ENCODE peak calls at places on chromosomes 4 and X, in five cellular contexts. One of them, this sample, is unnamed.

GRCh38 chr4:61831987-61832386 is 631.9 kb downstream of the ADGRL3 start:
- DNase-seq in DND-41: no peak
- DNase-seq in heart left ventricle: no peak
- DNase-seq in Peyer's patch: no peak
- DNase-seq in uterus: no peak
- DNase-seq in this sample: no peak

GRCh38 chrX:75181721-75182120 is 25.6 kb upstream of the ABCB7 start:
- DNase-seq in Peyer's patch: no peak
- DNase-seq in DND-41: no peak
- DNase-seq in uterus: no peak
- DNase-seq in heart left ventricle: no peak
- DNase-seq in this sample: no peak

GRCh38 chr4:146347822-146348221 is 133.5 kb downstream of the REELD1 start:
- DNase-seq in DND-41: no peak
- DNase-seq in heart left ventricle: no peak
- DNase-seq in uterus: no peak
- DNase-seq in Peyer's patch: no peak
- DNase-seq in this sample: no peak

GRCh38 chr4:71187399-71188196 is 151.2 kb upstream of the SLC4A4 start:
- DNase-seq in heart left ventricle: peak; percentile 19
- DNase-seq in Peyer's patch: peak; percentile 67
- DNase-seq in DND-41: peak; percentile 56
- DNase-seq in uterus: no peak
- DNase-seq in this sample: peak; percentile 80

GRCh38 chr4:15078682-15079642 is 76.7 kb downstream of the CPEB2 start:
- DNase-seq in heart left ventricle: no peak
- DNase-seq in DND-41: no peak
- DNase-seq in Peyer's patch: no peak
- DNase-seq in uterus: no peak
- DNase-seq in this sample: no peak

GRCh38 chr4:182818926-182819730 is 98.1 kb downstream of the DCTD start:
- DNase-seq in uterus: no peak
- DNase-seq in heart left ventricle: no peak
- DNase-seq in DND-41: no peak
- DNase-seq in Peyer's patch: no peak
- DNase-seq in this sample: no peak

GRCh38 chrX:18012974-18013373 is 151.9 kb upstream of the RAI2 start:
- DNase-seq in Peyer's patch: no peak
- DNase-seq in heart left ventricle: no peak
- DNase-seq in DND-41: no peak
- DNase-seq in uterus: no peak
- DNase-seq in this sample: no peak

GRCh38 chrX:8235026-8235425 is 64.0 kb upstream of the VCX2 start:
- DNase-seq in heart left ventricle: no peak
- DNase-seq in uterus: no peak
- DNase-seq in DND-41: no peak
- DNase-seq in Peyer's patch: no peak
- DNase-seq in this sample: no peak

GRCh38 chr4:168777277-168777965 is 232.6 kb downstream of the CBR4 start:
- DNase-seq in DND-41: no peak
- DNase-seq in heart left ventricle: no peak
- DNase-seq in Peyer's patch: no peak
- DNase-seq in uterus: no peak
- DNase-seq in this sample: no peak

GRCh38 chr4:185846550-185847210 is 34.7 kb upstream of the SORBS2 start:
- DNase-seq in uterus: no peak
- DNase-seq in Peyer's patch: no peak
- DNase-seq in DND-41: no peak
- DNase-seq in heart left ventricle: no peak
- DNase-seq in this sample: no peak

GRCh38 chr4:67680568-67681222 is 20.3 kb downstream of the UBA6 start:
- DNase-seq in uterus: no peak
- DNase-seq in DND-41: no peak
- DNase-seq in Peyer's patch: no peak
- DNase-seq in heart left ventricle: no peak
- DNase-seq in this sample: peak; percentile 42

GRCh38 chr4:173367946-173368345 is 2.8 kb upstream of the SAP30 start:
- DNase-seq in heart left ventricle: no peak
- DNase-seq in Peyer's patch: no peak
- DNase-seq in uterus: no peak
- DNase-seq in DND-41: no peak
- DNase-seq in this sample: no peak

GRCh38 chr4:89307446-89308160 is at the start of gene GPRIN3:
- DNase-seq in DND-41: peak; percentile 46
- DNase-seq in heart left ventricle: peak; percentile 66
- DNase-seq in uterus: peak; percentile 35
- DNase-seq in Peyer's patch: peak; percentile 76
- DNase-seq in this sample: peak; percentile 48

GRCh38 chrX:21354725-21355124 is 19.5 kb upstream of the CNKSR2 start:
- DNase-seq in Peyer's patch: no peak
- DNase-seq in DND-41: no peak
- DNase-seq in uterus: no peak
- DNase-seq in heart left ventricle: no peak
- DNase-seq in this sample: no peak

GRCh38 chr4:174358823-174359222 is 75.1 kb downstream of the CEP44 start:
- DNase-seq in Peyer's patch: no peak
- DNase-seq in DND-41: no peak
- DNase-seq in uterus: no peak
- DNase-seq in heart left ventricle: no peak
- DNase-seq in this sample: no peak

GRCh38 chr4:76687730-76688441 is 210.1 kb downstream of the SOWAHB start:
- DNase-seq in heart left ventricle: no peak
- DNase-seq in uterus: no peak
- DNase-seq in Peyer's patch: no peak
- DNase-seq in DND-41: no peak
- DNase-seq in this sample: peak; percentile 66

GRCh38 chr4:76690906-76691275 is 207.1 kb downstream of the SOWAHB start:
- DNase-seq in heart left ventricle: no peak
- DNase-seq in DND-41: no peak
- DNase-seq in Peyer's patch: no peak
- DNase-seq in uterus: no peak
- DNase-seq in this sample: peak; percentile 57

GRCh38 chr4:76688737-76689078 is 209.2 kb downstream of the SOWAHB start:
- DNase-seq in DND-41: no peak
- DNase-seq in Peyer's patch: no peak
- DNase-seq in uterus: no peak
- DNase-seq in heart left ventricle: no peak
- DNase-seq in this sample: peak; percentile 48

GRCh38 chr4:76690091-76690905 is 207.6 kb downstream of the SOWAHB start:
- DNase-seq in Peyer's patch: no peak
- DNase-seq in DND-41: no peak
- DNase-seq in uterus: no peak
- DNase-seq in heart left ventricle: no peak
- DNase-seq in this sample: peak; percentile 72

DNA sequence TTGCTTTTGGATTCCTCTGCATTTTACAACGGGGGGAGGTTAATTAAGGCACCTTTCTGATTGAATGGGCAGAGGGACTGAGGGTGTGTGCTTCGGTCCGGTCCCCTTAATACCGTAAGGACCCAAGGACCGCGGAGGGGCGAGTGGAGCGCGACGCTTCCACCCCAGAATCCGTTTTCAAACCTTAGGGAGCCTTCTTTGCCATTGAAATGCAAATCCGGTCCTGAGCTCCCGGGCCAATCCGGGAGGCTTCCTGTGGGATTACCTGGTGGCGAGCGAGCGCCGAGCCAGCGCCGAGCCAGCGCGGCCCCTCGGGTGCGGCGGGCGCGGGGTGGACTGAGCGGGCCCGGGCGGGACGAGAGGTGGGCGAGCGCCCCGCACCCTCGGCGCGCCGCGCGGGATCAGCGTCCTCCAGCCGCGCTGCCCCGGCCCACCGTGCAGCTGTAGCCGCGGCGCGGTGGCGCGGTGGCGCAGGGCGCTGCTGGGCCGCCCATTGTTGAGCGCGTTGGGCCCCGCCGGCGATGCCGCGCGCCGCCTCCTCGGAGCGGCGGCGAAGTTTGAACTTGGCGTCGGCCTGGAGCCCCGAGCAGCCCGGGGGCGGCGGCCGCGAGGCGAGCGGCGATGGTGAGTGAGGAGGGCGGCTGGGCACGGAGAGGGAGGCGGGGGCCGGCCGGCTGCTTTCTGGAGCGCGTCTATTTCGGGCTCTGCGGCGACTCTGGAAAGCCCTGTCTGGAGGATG is 208.7 kb downstream of the SOWAHB start:
- DNase-seq in heart left ventricle: peak; percentile 38
- DNase-seq in uterus: peak; percentile 49
- DNase-seq in DND-41: no peak
- DNase-seq in Peyer's patch: peak; percentile 73
- DNase-seq in this sample: peak; percentile 59
- H3K27ac ChIP-seq in heart left ventricle: peak overlapping the region; percentile 52
- H3K27ac ChIP-seq in uterus: peak overlapping the region; percentile 56
- H3K27ac ChIP-seq in DND-41: no peak overlapping the region
- H3K27ac ChIP-seq in Peyer's patch: peak overlapping the region; percentile 6
- H3K27ac ChIP-seq in this sample: peak overlapping the region; percentile 94

GRCh38 chrX:16931855-16932254 is 14.6 kb upstream of the REPS2 start:
- DNase-seq in DND-41: no peak
- DNase-seq in Peyer's patch: no peak
- DNase-seq in heart left ventricle: no peak
- DNase-seq in uterus: no peak
- DNase-seq in this sample: no peak

GRCh38 chrX:16930392-16930791 is 16.1 kb upstream of the REPS2 start:
- DNase-seq in Peyer's patch: no peak
- DNase-seq in DND-41: no peak
- DNase-seq in heart left ventricle: no peak
- DNase-seq in uterus: no peak
- DNase-seq in this sample: no peak

GRCh38 chrX:16934212-16934611 is 12.2 kb upstream of the REPS2 start:
- DNase-seq in heart left ventricle: no peak
- DNase-seq in Peyer's patch: no peak
- DNase-seq in DND-41: no peak
- DNase-seq in uterus: no peak
- DNase-seq in this sample: no peak

DNA sequence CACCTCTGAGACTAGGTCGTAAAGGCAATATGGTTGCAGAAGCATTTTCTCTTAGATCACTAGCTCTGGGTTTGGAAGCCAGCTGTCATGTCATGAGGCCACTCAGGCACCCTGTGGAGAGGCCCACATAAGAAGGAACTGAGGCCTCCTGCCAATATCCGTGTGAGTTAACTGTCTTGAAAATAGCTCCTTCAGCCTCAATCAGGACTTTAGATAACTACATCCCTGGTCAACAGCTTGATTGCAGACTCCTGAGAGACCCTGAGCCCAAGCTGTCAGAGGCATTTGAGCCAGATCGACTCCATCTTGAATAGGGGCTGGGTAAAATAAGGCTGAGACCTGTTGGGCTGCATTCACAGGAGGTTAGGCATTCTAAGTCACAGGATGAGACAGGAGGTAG is 15.1 kb upstream of the REPS2 start:
- DNase-seq in heart left ventricle: no peak
- DNase-seq in uterus: no peak
- DNase-seq in Peyer's patch: no peak
- DNase-seq in DND-41: no peak
- DNase-seq in this sample: no peak
- H3K4me3 ChIP-seq in heart left ventricle: no peak overlapping the region
- H3K4me3 ChIP-seq in uterus: no peak overlapping the region
- H3K4me3 ChIP-seq in Peyer's patch: no peak overlapping the region
- H3K4me3 ChIP-seq in DND-41: no peak overlapping the region
- H3K4me3 ChIP-seq in this sample: no peak overlapping the region

GRCh38 chr4:26204249-26204825 is 116.5 kb upstream of the RBPJ start:
- DNase-seq in heart left ventricle: no peak
- DNase-seq in uterus: no peak
- DNase-seq in Peyer's patch: no peak
- DNase-seq in DND-41: no peak
- DNase-seq in this sample: no peak

GRCh38 chr4:26201119-26201518 is 119.7 kb upstream of the RBPJ start:
- DNase-seq in DND-41: no peak
- DNase-seq in uterus: no peak
- DNase-seq in heart left ventricle: no peak
- DNase-seq in Peyer's patch: no peak
- DNase-seq in this sample: no peak

GRCh38 chr4:26197018-26197779 is 123.6 kb upstream of the RBPJ start:
- DNase-seq in DND-41: peak; percentile 41
- DNase-seq in uterus: no peak
- DNase-seq in Peyer's patch: no peak
- DNase-seq in heart left ventricle: no peak
- DNase-seq in this sample: peak; percentile 41

GRCh38 chr4:26196567-26196966 is 124.2 kb upstream of the RBPJ start:
- DNase-seq in uterus: no peak
- DNase-seq in Peyer's patch: no peak
- DNase-seq in heart left ventricle: no peak
- DNase-seq in DND-41: no peak
- DNase-seq in this sample: no peak

DNA sequence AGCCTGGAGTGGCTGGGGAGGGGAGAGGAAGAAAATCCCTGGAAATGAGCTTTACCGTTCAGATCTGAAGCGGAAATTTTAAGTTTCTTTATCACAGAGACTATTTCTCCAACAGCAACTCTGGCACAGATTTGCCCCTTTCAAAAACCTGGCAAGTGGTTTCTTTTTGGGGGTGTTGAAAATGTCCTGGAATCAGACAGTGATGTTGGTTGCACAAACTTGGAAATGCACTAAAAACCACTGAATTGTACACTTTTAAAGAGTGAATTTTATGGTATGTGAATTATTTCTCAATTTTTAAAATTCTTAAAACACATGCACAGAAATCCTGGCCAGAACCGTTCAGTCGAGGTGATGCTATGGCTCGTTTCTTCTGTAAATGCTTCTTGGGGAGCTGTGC is 121.2 kb upstream of the RBPJ start:
- DNase-seq in heart left ventricle: no peak
- DNase-seq in uterus: no peak
- DNase-seq in Peyer's patch: no peak
- DNase-seq in DND-41: no peak
- DNase-seq in this sample: no peak
- H3K4me1 ChIP-seq in heart left ventricle: no peaks in the 10 kb centered on the region
- H3K4me1 ChIP-seq in uterus: no peaks in the 10 kb centered on the region
- H3K4me1 ChIP-seq in Peyer's patch: no peaks in the 10 kb centered on the region
- H3K4me1 ChIP-seq in DND-41: no peaks in the 10 kb centered on the region
- H3K4me1 ChIP-seq in this sample: no peaks in the 10 kb centered on the region

GRCh38 chr4:11495818-11496217 is 67.1 kb upstream of the HS3ST1 start:
- DNase-seq in uterus: no peak
- DNase-seq in Peyer's patch: no peak
- DNase-seq in heart left ventricle: no peak
- DNase-seq in DND-41: no peak
- DNase-seq in this sample: no peak

GRCh38 chr4:11497212-11497806 is 68.6 kb upstream of the HS3ST1 start:
- DNase-seq in uterus: no peak
- DNase-seq in Peyer's patch: no peak
- DNase-seq in heart left ventricle: no peak
- DNase-seq in DND-41: no peak
- DNase-seq in this sample: no peak

GRCh38 chr4:11495291-11495690 is 66.6 kb upstream of the HS3ST1 start:
- DNase-seq in uterus: no peak
- DNase-seq in DND-41: no peak
- DNase-seq in Peyer's patch: no peak
- DNase-seq in heart left ventricle: no peak
- DNase-seq in this sample: no peak

GRCh38 chr4:11496313-11496956 is 67.7 kb upstream of the HS3ST1 start:
- DNase-seq in Peyer's patch: no peak
- DNase-seq in uterus: no peak
- DNase-seq in heart left ventricle: no peak
- DNase-seq in DND-41: no peak
- DNase-seq in this sample: no peak

DNA sequence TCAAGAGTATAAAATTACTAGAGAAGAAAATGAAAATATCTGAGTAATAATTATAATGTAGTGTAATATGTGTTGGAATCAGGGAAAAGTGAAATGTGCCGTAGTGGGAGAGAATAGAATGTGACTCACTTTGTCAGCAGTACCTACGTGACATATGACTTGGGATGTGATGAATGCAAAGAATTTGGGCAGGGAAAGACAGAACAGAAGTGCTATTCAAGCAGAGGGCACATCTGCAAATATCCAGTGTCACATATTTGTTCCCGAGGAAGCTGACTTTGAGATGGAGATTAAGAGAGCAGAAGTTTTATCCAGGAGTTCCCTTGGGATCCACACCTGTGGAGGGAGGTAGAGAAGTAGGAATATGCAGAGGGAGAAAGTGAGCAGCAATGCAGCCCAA is 69.3 kb upstream of the HS3ST1 start:
- DNase-seq in Peyer's patch: no peak
- DNase-seq in uterus: no peak
- DNase-seq in heart left ventricle: no peak
- DNase-seq in DND-41: no peak
- DNase-seq in this sample: no peak
- H3K27ac ChIP-seq in Peyer's patch: no peak overlapping the region
- H3K27ac ChIP-seq in uterus: no peak overlapping the region
- H3K27ac ChIP-seq in heart left ventricle: no peak overlapping the region
- H3K27ac ChIP-seq in DND-41: no peak overlapping the region
- H3K27ac ChIP-seq in this sample: no peak overlapping the region